ENCODE peak calls at places on chromosomes 2 and 18, in eight cellular contexts. V is endothelial cell; E is WTC11; S is stimulated activated CD4-positive, alpha-beta T cell treated with anti-CD3 and anti-CD28 coated beads, Interleukin-12 subunit alpha, Interleukin-12 subunit beta, amount 100 ng/mL, for 4 hours; A is T1000; N is HTR-8/SVneo; H is GDM1; F is iPS DF 19.7. I is an unnamed sample.

GRCh38 chr2:25960920-25961319 is 21.4 kb downstream of the KIF3C start:
- DNase-seq in V (peak; percentile 28), E (no peak), S (no peak), A (no peak), N (no peak), H (peak; percentile 90), F (no peak), I (no peak)

GRCh38 chr2:218264773-218265601 is 4.2 kb downstream of the GPBAR1 start:
- DNase-seq in V (no peak), E (no peak), S (no peak), A (no peak), N (no peak), H (no peak), F (no peak), I (no peak)

GRCh38 chr2:3075316-3075715 is 302.3 kb downstream of the EIPR1 start:
- DNase-seq in V (no peak), E (no peak), S (no peak), A (no peak), N (no peak), H (no peak), F (no peak), I (no peak)

GRCh38 chr2:69449906-69450305 is 12.7 kb upstream of the NFU1 start:
- DNase-seq in V (no peak), E (no peak), S (no peak), A (no peak), N (no peak), H (no peak), F (no peak), I (no peak)

GRCh38 chr2:86675611-86676015 is 44.5 kb upstream of the RMND5A start:
- DNase-seq in V (no peak), E (no peak), S (no peak), A (no peak), N (no peak), H (no peak), F (peak; percentile 23), I (no peak)

GRCh38 chr2:29440921-29441623 is 325.9 kb downstream of the CLIP4 start:
- DNase-seq in V (no peak), E (no peak), S (no peak), A (no peak), N (no peak), H (no peak), F (no peak), I (no peak)

GRCh38 chr2:214504599-214505376 is 93.9 kb downstream of the VWC2L start:
- DNase-seq in V (no peak), E (no peak), S (no peak), A (no peak), N (no peak), H (no peak), F (no peak), I (no peak)

GRCh38 chr18:3593381-3593903 is 143.5 kb downstream of the TGIF1 start:
- DNase-seq in V (peak; percentile 27), E (no peak), S (no peak), A (no peak), N (no peak), H (peak; percentile 55), F (no peak), I (no peak)

GRCh38 chr2:222238072-222238471 is 60.7 kb downstream of the PAX3 start:
- DNase-seq in V (no peak), E (no peak), S (no peak), A (no peak), N (no peak), H (no peak), F (no peak), I (no peak)

GRCh38 chr2:191218292-191218898 is 26.8 kb upstream of the MYO1B start:
- DNase-seq in V (peak; percentile 72), E (peak; percentile 73), S (peak; percentile 36), A (peak; percentile 11), N (peak; percentile 54), H (peak; percentile 35), F (peak; percentile 50), I (peak; percentile 71)

GRCh38 chr2:217667545-217667944 is 335.2 kb downstream of the TNS1 start:
- DNase-seq in V (no peak), E (no peak), S (no peak), A (no peak), N (no peak), H (no peak), F (no peak), I (no peak)

GRCh38 chr18:31718386-31718785 is 34.0 kb upstream of the B4GALT6 start:
- DNase-seq in V (no peak), E (no peak), S (no peak), A (no peak), N (no peak), H (no peak), F (no peak), I (no peak)

GRCh38 chr2:134772493-134773169 is 53.8 kb upstream of the TMEM163 start:
- DNase-seq in V (no peak), E (no peak), S (no peak), A (no peak), N (no peak), H (no peak), F (peak; percentile 25), I (no peak)

GRCh38 chr2:120481446-120482194 is 135.7 kb downstream of the INHBB start:
- DNase-seq in V (no peak), E (no peak), S (no peak), A (no peak), N (no peak), H (no peak), F (no peak), I (no peak)

GRCh38 chr2:9497017-9497416 is 22.7 kb downstream of the IAH1 start:
- DNase-seq in V (no peak), E (no peak), S (no peak), A (no peak), N (no peak), H (no peak), F (no peak), I (no peak)

GRCh38 chr2:72859831-72860262 is 27.4 kb upstream of the SPR start:
- DNase-seq in V (peak; percentile 65), E (peak; percentile 78), S (peak; percentile 34), A (no peak), N (peak; percentile 64), H (peak; percentile 28), F (no peak), I (peak; percentile 81)

GRCh38 chr2:231672617-231673347 is 35.5 kb upstream of the PTMA start:
- DNase-seq in V (peak; percentile 73), E (peak; percentile 85), S (no peak), A (no peak), N (peak; percentile 51), H (peak; percentile 29), F (no peak), I (no peak)

GRCh38 chr2:45699032-45699658 is 47.7 kb downstream of the PRKCE start:
- DNase-seq in V (no peak), E (no peak), S (no peak), A (no peak), N (peak; percentile 24), H (no peak), F (no peak), I (no peak)

GRCh38 chr2:202965810-202966454 is 48.7 kb upstream of the NBEAL1 start:
- DNase-seq in V (no peak), E (no peak), S (no peak), A (no peak), N (peak; percentile 40), H (peak; percentile 27), F (peak; percentile 17), I (peak; percentile 11)

GRCh38 chr2:191105082-191105481 is 45.7 kb downstream of the STAT4 start:
- DNase-seq in V (no peak), E (no peak), S (no peak), A (no peak), N (no peak), H (no peak), F (no peak), I (no peak)

GRCh38 chr2:145569108-145569507 is 1049.2 kb upstream of the ZEB2 start:
- DNase-seq in V (no peak), E (no peak), S (no peak), A (no peak), N (no peak), H (no peak), F (no peak), I (no peak)

GRCh38 chr2:188628989-188629889 is 337.6 kb downstream of the GULP1 start:
- DNase-seq in V (no peak), E (no peak), S (no peak), A (peak; percentile 43), N (no peak), H (no peak), F (no peak), I (no peak)

GRCh38 chr2:126658910-126659613 is 3.1 kb downstream of the GYPC start:
- DNase-seq in V (no peak), E (no peak), S (peak; percentile 38), A (no peak), N (no peak), H (no peak), F (no peak), I (no peak)

GRCh38 chr2:217932661-217933325 is 70.0 kb downstream of the TNS1 start:
- DNase-seq in V (no peak), E (no peak), S (no peak), A (no peak), N (no peak), H (no peak), F (no peak), I (no peak)

GRCh38 chr2:139259422-139260051 is 479.3 kb upstream of the NXPH2 start:
- DNase-seq in V (no peak), E (no peak), S (no peak), A (no peak), N (no peak), H (no peak), F (no peak), I (no peak)